ENCODE peak calls at places on chromosome 18, in five cellular contexts. P is HCT116, M is GM12878, S is K562, N is HepG2. U is an unnamed sample. For H3K36me3, the result is how much of the 10 kb centered on the place peaks cover.

GRCh38 chr18:73768043-73768442 is 379.6 kb downstream of the FBXO15 start:
- DNase-seq in P (no peak), M (no peak), S (no peak), N (no peak), U (no peak)

GRCh38 chr18:75915941-75916640 is 488.6 kb upstream of the SMIM21 start:
- DNase-seq in P (no peak), M (no peak), S (peak), N (no peak), U (peak)

GRCh38 chr18:48580782-48581181 is 42.0 kb downstream of the CTIF start:
- DNase-seq in P (no peak), M (no peak), S (no peak), N (no peak), U (no peak)

GRCh38 chr18:2627821-2628276 is 27.7 kb upstream of the SMCHD1 start:
- DNase-seq in P (peak), M (no peak), S (no peak), N (peak), U (no peak)

GRCh38 chr18:74444104-74444503 is 13.0 kb downstream of the DIPK1C start:
- DNase-seq in P (no peak), M (no peak), S (no peak), N (no peak), U (no peak)

GRCh38 chr18:25189391-25190185 is 162.4 kb downstream of the ZNF521 start:
- DNase-seq in P (no peak), M (no peak), S (no peak), N (no peak), U (no peak)

GRCh38 chr18:46723856-46724415 is 32.9 kb downstream of the ST8SIA5 start:
- DNase-seq in P (no peak), M (no peak), S (no peak), N (no peak), U (no peak)

GRCh38 chr18:59308201-59309014 is 10.0 kb downstream of the CPLX4 start:
- DNase-seq in P (peak), M (no peak), S (peak), N (peak), U (peak)

GRCh38 chr18:23756590-23757540 is 67.6 kb downstream of the LAMA3 start:
- DNase-seq in P (no peak), M (no peak), S (no peak), N (no peak), U (no peak)

GRCh38 chr18:57107141-57107832 is 39.6 kb upstream of the BOD1L2 start:
- DNase-seq in P (no peak), M (no peak), S (peak), N (peak), U (no peak)
- TF ChIP-seq MAX in P (no peak), M (no peak), S (no peak), N (no peak), U (no peak)

DNA sequence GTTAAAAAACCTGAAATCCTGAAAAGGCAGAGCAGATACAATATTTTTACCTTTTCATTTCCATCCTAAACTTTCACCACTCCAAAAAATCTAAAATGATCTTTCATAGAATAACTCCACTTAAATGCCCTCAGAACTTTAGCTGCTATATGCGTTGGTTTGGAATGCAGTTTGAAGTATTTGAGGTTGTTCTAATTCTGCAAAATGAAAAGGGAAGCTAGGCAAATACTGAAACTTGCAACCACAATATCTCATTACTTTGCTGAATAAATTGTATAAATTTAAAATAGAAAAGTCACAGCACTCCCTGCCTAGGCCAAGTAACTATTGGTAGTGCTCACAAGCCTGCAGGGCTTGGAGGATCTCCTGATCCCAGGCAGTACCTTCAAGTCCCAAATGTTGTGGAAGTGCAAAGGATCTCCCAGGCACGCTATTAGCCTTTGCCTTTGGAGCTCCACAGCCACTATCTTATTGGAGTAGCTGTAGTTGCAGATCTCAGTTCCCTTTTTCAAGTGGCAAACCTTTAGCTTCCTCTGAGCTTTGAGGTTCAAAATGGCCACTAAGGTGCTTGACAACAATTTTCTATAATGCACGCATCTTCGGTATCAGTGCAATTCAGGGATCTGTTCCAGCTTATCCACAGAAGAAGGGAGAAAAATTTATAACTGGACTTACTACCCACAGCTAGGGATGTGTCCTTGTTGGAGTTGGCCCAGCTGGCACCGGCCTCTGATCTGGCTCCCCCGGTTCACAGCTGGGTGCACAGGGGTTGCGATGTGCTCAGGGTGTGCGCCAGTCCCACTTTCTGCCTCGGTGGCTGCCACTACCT is 43.4 kb upstream of the ANKRD62 start:
- DNase-seq in P (no peak), M (peak), S (no peak), N (no peak), U (no peak)
- TF ChIP-seq SRF in P (no peak), M (no peak), S (no peak), N (no peak), U (no peak)

GRCh38 chr18:35683021-35683420 is 101.5 kb downstream of the GALNT1 start:
- DNase-seq in P (no peak), M (no peak), S (no peak), N (no peak), U (no peak)
- H3K36me3 ChIP-seq in P (under half), M (under half), S (under half), N (under half), U (under half)

GRCh38 chr18:80246656-80247402 is 485 bp downstream of the PARD6G start:
- DNase-seq in P (no peak), M (no peak), S (peak), N (no peak), U (no peak)
- TF ChIP-seq MAX in P (no peak), M (no peak), S (no peak), N (no peak), U (no peak)

U was measured in H1.